ENCODE peak calls at places on chromosomes 7 and 10, in eight cellular contexts. H is cardiac muscle cell, B is lower lobe of right lung, Z is vagina, R is right atrium auricular region, D is adrenal gland, A is OCI-LY7, J is hepatocyte. F is an unnamed sample.

GRCh38 chr10:99340650-99341049 is 11.5 kb downstream of the CNNM1 start:
- DNase-seq in H (no peak), B (no peak), Z (no peak), R (no peak), D (no peak), A (no peak), J (no peak), F (no peak)

GRCh38 chr7:82257118-82257695 is 186.4 kb downstream of the CACNA2D1 start:
- DNase-seq in H (no peak), B (no peak), Z (no peak), R (no peak), D (no peak), A (no peak), J (no peak), F (no peak)

GRCh38 chr10:10794776-10795175 is 222.9 kb upstream of the CELF2 start:
- DNase-seq in H (peak; percentile 95), B (no peak), Z (no peak), R (no peak), D (no peak), A (no peak), J (no peak), F (no peak)

GRCh38 chr7:116269466-116269865 is 59.1 kb downstream of the TES start:
- DNase-seq in H (no peak), B (no peak), Z (no peak), R (no peak), D (no peak), A (no peak), J (no peak), F (no peak)

GRCh38 chr7:106609416-106609815 is 51.5 kb downstream of the CCDC71L start:
- DNase-seq in H (peak; percentile 91), B (no peak), Z (no peak), R (no peak), D (no peak), A (no peak), J (no peak), F (no peak)

GRCh38 chr10:86830043-86830591 is 73.7 kb downstream of the BMPR1A start:
- DNase-seq in H (no peak), B (no peak), Z (no peak), R (no peak), D (no peak), A (no peak), J (no peak), F (no peak)

GRCh38 chr7:26789481-26790175 is 74.8 kb downstream of the SKAP2 start:
- DNase-seq in H (no peak), B (no peak), Z (no peak), R (no peak), D (no peak), A (no peak), J (no peak), F (no peak)

GRCh38 chr7:99096124-99096887 is 47.6 kb downstream of the SMURF1 start:
- DNase-seq in H (no peak), B (no peak), Z (no peak), R (no peak), D (peak; percentile 48), A (no peak), J (no peak), F (no peak)

GRCh38 chr10:133390597-133391248 is 3.2 kb upstream of the MTG1 start:
- DNase-seq in H (no peak), B (no peak), Z (no peak), R (no peak), D (no peak), A (peak; percentile 64), J (no peak), F (no peak)

GRCh38 chr10:21336476-21337170 is 188.9 kb downstream of the SKIDA1 start:
- DNase-seq in H (peak; percentile 98), B (no peak), Z (no peak), R (peak; percentile 73), D (peak; percentile 61), A (no peak), J (peak; percentile 86), F (no peak)

GRCh38 chr10:3763852-3764625 is 21.0 kb downstream of the KLF6 start:
- DNase-seq in H (peak; percentile 54), B (no peak), Z (no peak), R (no peak), D (no peak), A (no peak), J (no peak), F (no peak)

DNA sequence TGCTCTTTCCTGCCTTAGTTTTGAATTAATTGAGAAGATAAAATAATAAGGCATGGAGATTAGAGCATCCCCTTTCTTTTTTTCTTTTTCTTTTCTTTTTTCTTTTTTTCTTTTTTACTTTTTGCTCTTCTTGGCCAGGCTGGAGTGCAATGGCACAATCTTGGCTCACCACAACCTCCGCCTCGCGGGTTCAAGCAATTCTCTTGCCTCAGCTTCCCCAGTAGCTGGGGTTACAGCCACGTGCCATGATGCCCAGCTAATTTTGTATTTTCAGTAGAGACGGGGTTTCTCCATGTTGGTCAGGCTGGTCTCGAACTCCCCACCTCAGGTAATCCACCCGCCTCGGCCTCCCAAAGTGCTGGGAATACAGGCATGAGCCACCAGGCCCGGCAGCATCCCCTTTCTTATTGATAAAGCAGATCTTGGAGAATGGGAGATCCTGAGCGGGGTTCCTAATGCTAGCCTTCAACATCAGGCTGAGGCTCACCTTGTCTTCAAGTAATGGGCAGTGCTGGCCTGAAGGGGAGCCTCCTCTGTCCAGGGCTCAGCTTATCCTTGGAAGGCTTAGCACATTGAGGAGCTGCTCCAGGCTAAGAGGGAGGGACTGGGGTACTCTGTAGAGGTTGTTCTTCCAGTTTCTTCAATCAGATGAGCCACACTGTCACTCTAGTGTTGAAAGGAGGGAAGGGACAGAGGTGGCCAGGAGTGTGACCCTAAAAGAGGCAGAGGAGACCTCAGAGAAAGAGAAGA is 27.9 kb downstream of the GSTO2 start:
- DNase-seq in H (no peak), B (no peak), Z (no peak), R (no peak), D (no peak), A (no peak), J (no peak), F (no peak)
- H3K27ac ChIP-seq in H (no peak overlapping the region), B (no peak overlapping the region), Z (no peak overlapping the region), R (peak overlapping the region; percentile 97), D (no peak overlapping the region), A (no peak overlapping the region), J (no peak overlapping the region), F (no peak overlapping the region)

GRCh38 chr10:45582386-45582781 is 90.2 kb downstream of the ZFAND4 start:
- DNase-seq in H (no peak), B (no peak), Z (no peak), R (no peak), D (no peak), A (no peak), J (no peak), F (no peak)

GRCh38 chr10:45580781-45581496 is 91.6 kb downstream of the ZFAND4 start:
- DNase-seq in H (no peak), B (no peak), Z (no peak), R (no peak), D (no peak), A (peak; percentile 23), J (no peak), F (no peak)

GRCh38 chr10:45581497-45582385 is 90.8 kb downstream of the ZFAND4 start:
- DNase-seq in H (no peak), B (no peak), Z (no peak), R (no peak), D (no peak), A (no peak), J (no peak), F (no peak)

GRCh38 chr10:45578384-45578946 is 94.1 kb downstream of the ZFAND4 start:
- DNase-seq in H (no peak), B (no peak), Z (no peak), R (no peak), D (no peak), A (no peak), J (no peak), F (no peak)

DNA sequence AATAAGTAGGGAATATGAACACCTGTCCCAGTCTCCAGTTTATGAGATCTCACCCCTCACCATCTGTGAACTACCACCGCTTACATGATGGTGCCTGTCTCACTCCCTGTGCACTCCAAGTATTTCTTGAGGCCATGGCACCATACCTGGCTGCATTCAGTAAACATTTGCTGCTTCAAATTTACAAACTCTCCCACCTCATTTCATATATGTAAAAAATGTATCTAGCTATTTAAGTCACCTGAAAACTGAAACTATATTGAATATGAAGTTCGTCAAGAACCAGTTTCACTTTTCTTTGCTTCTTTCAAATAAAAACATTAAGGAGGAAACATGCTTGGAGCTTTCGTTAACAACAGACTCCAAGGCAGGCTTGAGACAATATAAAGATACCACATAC is 92.2 kb downstream of the ZFAND4 start:
- DNase-seq in H (no peak), B (no peak), Z (no peak), R (no peak), D (no peak), A (peak; percentile 23), J (no peak), F (no peak)
- H3K27ac ChIP-seq in H (no peak overlapping the region), B (peak overlapping the region; percentile 54), Z (no peak overlapping the region), R (no peak overlapping the region), D (no peak overlapping the region), A (peak overlapping the region; percentile 68), J (no peak overlapping the region), F (no peak overlapping the region)

GRCh38 chr7:87877641-87878040 is 1.3 kb downstream of the DBF4 start:
- DNase-seq in H (no peak), B (no peak), Z (no peak), R (no peak), D (no peak), A (no peak), J (no peak), F (no peak)
- H3K27ac ChIP-seq in H (peak overlapping the region; percentile 94), B (no peak overlapping the region), Z (no peak overlapping the region), R (peak overlapping the region; percentile 92), D (peak overlapping the region; percentile 96), A (peak overlapping the region; percentile 99), J (peak overlapping the region; percentile 96), F (no peak overlapping the region)

GRCh38 chr7:30897770-30898169 is 13.9 kb upstream of the AQP1 start:
- DNase-seq in H (no peak), B (no peak), Z (no peak), R (no peak), D (no peak), A (no peak), J (no peak), F (no peak)
- H3K27ac ChIP-seq in H (no peak overlapping the region), B (peak overlapping the region; percentile 77), Z (no peak overlapping the region), R (peak overlapping the region; percentile 30), D (no peak overlapping the region), A (no peak overlapping the region), J (no peak overlapping the region), F (no peak overlapping the region)

GRCh38 chr10:79158004-79158340 is 89.2 kb downstream of the ZMIZ1 start:
- DNase-seq in H (no peak), B (no peak), Z (no peak), R (no peak), D (no peak), A (no peak), J (no peak), F (no peak)
- H3K27ac ChIP-seq in H (peak overlapping the region; percentile 97), B (peak overlapping the region; percentile 76), Z (peak overlapping the region; percentile 76), R (peak overlapping the region; percentile 98), D (peak overlapping the region; percentile 96), A (no peak overlapping the region), J (peak overlapping the region; percentile 72), F (no peak overlapping the region)

F was measured in substantia nigra.